ENCODE peak calls at places on chromosomes 7 and 10, in eight cellular contexts. X is hepatocyte; H is astrocyte; O is HepG2; A is CD8-positive, alpha-beta memory T cell; Y is PC-3; M is colonic mucosa; S is esophagus squamous epithelium. P is an unnamed sample. For H3K4me1 and H3K36me3, the result is how much of the 10 kb centered on the place peaks cover.

GRCh38 chr7:24052572-24053223 is 231.3 kb upstream of the NPY start:
- DNase-seq in Y (peak), X (no peak), M (no peak), H (peak), S (no peak), O (no peak), A (no peak), P (no peak)

GRCh38 chr10:79185067-79185774 is 116.5 kb downstream of the ZMIZ1 start:
- DNase-seq in Y (no peak), S (no peak), X (no peak), A (no peak), M (no peak), O (peak), H (no peak), P (no peak)

GRCh38 chr7:93547716-93548115 is 26.8 kb downstream of the CALCR start:
- DNase-seq in A (no peak), S (no peak), X (no peak), M (no peak), H (no peak), O (no peak), Y (no peak), P (no peak)

GRCh38 chr10:117968354-117969182 is 78.2 kb downstream of the RAB11FIP2 start:
- DNase-seq in H (no peak), A (no peak), Y (no peak), S (no peak), M (no peak), X (peak), O (peak), P (no peak)

GRCh38 chr10:63675171-63675570 is 154.0 kb downstream of the REEP3 start:
- DNase-seq in Y (no peak), S (no peak), X (no peak), M (no peak), A (no peak), O (no peak), H (peak), P (no peak)

GRCh38 chr10:115171392-115171960 is 78.3 kb downstream of the ATRNL1 start:
- DNase-seq in A (no peak), Y (peak), S (no peak), X (peak), H (no peak), M (no peak), O (no peak), P (no peak)

GRCh38 chr7:42272793-42273665 is 36.0 kb upstream of the GLI3 start:
- DNase-seq in M (no peak), X (peak), A (no peak), H (peak), O (no peak), Y (peak), S (no peak), P (no peak)

GRCh38 chr7:43372656-43373355 is 210.1 kb upstream of the STK17A start:
- DNase-seq in X (no peak), O (no peak), A (no peak), M (no peak), S (no peak), H (no peak), Y (no peak), P (no peak)

GRCh38 chr10:16870331-16870730 is 53.1 kb upstream of the RSU1 start:
- DNase-seq in X (no peak), H (no peak), A (no peak), M (no peak), Y (no peak), S (no peak), O (no peak), P (no peak)

GRCh38 chr7:70093496-70093895 is 495.2 kb downstream of the AUTS2 start:
- DNase-seq in Y (no peak), H (peak), A (no peak), S (no peak), O (no peak), M (no peak), X (peak), P (no peak)

GRCh38 chr7:108450160-108450559 is 6.1 kb downstream of the NRCAM start:
- DNase-seq in S (no peak), A (no peak), M (no peak), O (no peak), X (no peak), Y (no peak), H (no peak), P (no peak)

GRCh38 chr7:82167568-82168314 is 275.8 kb downstream of the CACNA2D1 start:
- DNase-seq in H (no peak), A (no peak), O (no peak), Y (no peak), X (no peak), S (no peak), M (no peak), P (no peak)

GRCh38 chr7:57367171-57367570 is 82.8 kb upstream of the ZNF716 start:
- DNase-seq in X (no peak), H (no peak), Y (no peak), A (no peak), M (no peak), O (no peak), S (no peak), P (peak)

GRCh38 chr7:152136623-152137022 is 111.1 kb downstream of the GALNT11 start:
- DNase-seq in Y (no peak), X (peak), A (no peak), O (no peak), H (peak), M (no peak), S (no peak), P (no peak)

GRCh38 chr7:84112771-84113170 is 81.8 kb downstream of the SEMA3A start:
- DNase-seq in Y (no peak), S (no peak), A (no peak), X (no peak), H (no peak), O (no peak), M (no peak), P (no peak)

GRCh38 chr10:5094265-5095205 is at the start of gene AKR1C3:
- DNase-seq in M (peak), H (peak), A (peak), S (no peak), Y (peak), O (peak), X (peak), P (no peak)

DNA sequence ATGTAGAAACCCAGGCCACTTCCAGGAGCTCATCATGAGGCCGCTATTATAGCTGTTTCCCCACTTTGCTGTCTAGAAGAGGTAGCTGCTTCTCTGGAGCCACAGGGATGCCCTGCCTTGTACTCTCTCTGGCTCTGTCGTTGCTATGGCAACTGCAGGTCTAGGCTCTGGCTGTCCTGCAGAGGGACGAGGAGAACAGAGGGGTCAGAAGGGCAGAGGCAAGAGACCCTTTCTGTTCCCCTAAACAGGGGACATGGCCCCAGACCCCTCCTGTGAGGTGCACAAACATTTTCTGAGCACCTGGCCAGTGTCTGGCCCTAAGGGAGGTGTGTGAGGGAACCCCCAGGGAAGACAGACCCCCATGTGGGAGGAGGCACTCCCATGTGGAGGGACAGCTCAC is 31.4 kb downstream of the ITPRIP start:
- DNase-seq in X (no peak), H (no peak), M (no peak), O (no peak), S (no peak), Y (no peak), A (no peak), P (no peak)
- H3K4me1 ChIP-seq in X (under half), H (under half), M (under half), O (under half), S (half or more), Y (under half), A (half or more), P (under half)

GRCh38 chr10:119222966-119223386 is 15.6 kb downstream of the GRK5 start:
- DNase-seq in M (no peak), X (no peak), S (no peak), A (no peak), O (no peak), H (no peak), Y (no peak), P (no peak)
- H3K27ac ChIP-seq in M (peak), X (peak), S (peak), A (no peak), O (peak), H (no peak), Y (no peak), P (peak)

GRCh38 chr7:75050501-75050900 is 23.1 kb downstream of the RCC1L start:
- DNase-seq in M (no peak), S (no peak), H (peak), X (no peak), O (no peak), Y (no peak), A (no peak), P (no peak)
- H3K36me3 ChIP-seq in M (under half), S (under half), H (under half), X (under half), O (half or more), Y (under half), A (under half), P (under half)

GRCh38 chr10:119285495-119286267 is 78.3 kb downstream of the GRK5 start:
- DNase-seq in M (no peak), Y (no peak), O (no peak), H (no peak), X (no peak), S (no peak), A (no peak), P (no peak)
- H3K4me1 ChIP-seq in M (under half), Y (under half), O (under half), H (under half), X (under half), S (half or more), A (half or more), P (under half)

P was measured in aorta.